ENCODE peak calls at places on chromosome 9, in five cellular contexts. One of them, this sample, is unnamed.

GRCh38 chr9:136225748-136226679 is 19.6 kb downstream of the QSOX2 start:
- DNase-seq in uterus: no peak
- DNase-seq in transverse colon: peak; percentile 72
- DNase-seq in psoas muscle: peak; percentile 41
- DNase-seq in hepatocyte: peak; percentile 80
- DNase-seq in this sample: peak; percentile 77

GRCh38 chr9:137175345-137175961 is 3.6 kb upstream of the TMEM210 start:
- DNase-seq in hepatocyte: no peak
- DNase-seq in transverse colon: no peak
- DNase-seq in psoas muscle: no peak
- DNase-seq in uterus: no peak
- DNase-seq in this sample: no peak

GRCh38 chr9:121684381-121685145 is 33.1 kb downstream of the DAB2IP start:
- DNase-seq in hepatocyte: peak; percentile 54
- DNase-seq in psoas muscle: peak; percentile 47
- DNase-seq in uterus: peak; percentile 50
- DNase-seq in transverse colon: peak; percentile 62
- DNase-seq in this sample: peak; percentile 65

GRCh38 chr9:114662081-114662989 is 4.7 kb upstream of the TEX53 start:
- DNase-seq in transverse colon: peak; percentile 54
- DNase-seq in hepatocyte: peak; percentile 68
- DNase-seq in uterus: no peak
- DNase-seq in psoas muscle: no peak
- DNase-seq in this sample: peak; percentile 62

GRCh38 chr9:110040788-110041187 is 167.2 kb downstream of the C9orf152 start:
- DNase-seq in uterus: no peak
- DNase-seq in transverse colon: no peak
- DNase-seq in hepatocyte: peak; percentile 35
- DNase-seq in psoas muscle: no peak
- DNase-seq in this sample: no peak

GRCh38 chr9:122042056-122042455 is 51.1 kb downstream of the TTLL11 start:
- DNase-seq in hepatocyte: no peak
- DNase-seq in psoas muscle: no peak
- DNase-seq in transverse colon: no peak
- DNase-seq in uterus: no peak
- DNase-seq in this sample: no peak

GRCh38 chr9:74609671-74610416 is 112.7 kb downstream of the RORB start:
- DNase-seq in transverse colon: no peak
- DNase-seq in hepatocyte: no peak
- DNase-seq in uterus: no peak
- DNase-seq in psoas muscle: no peak
- DNase-seq in this sample: no peak

GRCh38 chr9:120612218-120612617 is 32.3 kb upstream of the CDK5RAP2 start:
- DNase-seq in uterus: no peak
- DNase-seq in psoas muscle: no peak
- DNase-seq in transverse colon: no peak
- DNase-seq in hepatocyte: no peak
- DNase-seq in this sample: no peak

GRCh38 chr9:105117111-105117682 is 127.3 kb upstream of the SLC44A1 start:
- DNase-seq in uterus: no peak
- DNase-seq in hepatocyte: no peak
- DNase-seq in transverse colon: no peak
- DNase-seq in psoas muscle: no peak
- DNase-seq in this sample: no peak

GRCh38 chr9:136019681-136020060 is 58.5 kb upstream of the UBAC1 start:
- DNase-seq in transverse colon: no peak
- DNase-seq in psoas muscle: peak; percentile 12
- DNase-seq in hepatocyte: no peak
- DNase-seq in uterus: peak; percentile 10
- DNase-seq in this sample: no peak

DNA sequence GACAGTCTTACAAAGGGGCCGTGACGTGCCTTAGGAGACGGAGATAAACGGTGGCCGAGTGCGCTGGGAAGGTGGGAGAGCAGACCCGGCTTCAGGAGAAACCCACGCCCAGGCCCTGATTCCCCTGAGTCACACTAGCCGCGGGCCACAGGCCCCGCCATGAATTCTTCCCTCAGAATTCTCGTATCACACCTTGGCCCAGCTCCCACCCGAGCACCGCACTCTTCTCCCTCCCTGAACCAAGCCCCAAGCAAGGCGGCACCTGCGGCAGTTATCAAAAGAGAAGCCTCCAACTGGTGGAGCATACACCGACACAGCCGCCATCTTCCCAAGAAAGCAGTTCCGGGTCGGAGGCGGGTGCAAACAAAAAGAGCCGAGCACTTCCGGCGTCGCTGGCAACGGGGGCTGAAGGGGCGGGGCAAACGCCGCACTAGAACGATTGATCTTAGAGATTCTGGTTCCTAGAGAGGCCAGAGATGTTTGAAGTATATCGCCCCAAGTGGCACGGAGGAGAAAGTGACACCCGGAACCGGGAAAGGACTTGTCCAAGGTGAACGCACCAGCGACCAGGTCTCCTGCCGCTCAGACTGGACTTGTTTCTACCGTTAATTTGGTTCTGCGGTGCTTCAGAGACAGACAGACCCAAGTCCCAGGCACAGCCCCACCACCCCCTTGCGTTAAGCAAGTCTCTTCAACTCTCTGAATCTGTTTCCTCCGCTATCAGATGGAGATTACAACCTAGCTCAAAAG is at the start of gene PSMB7:
- DNase-seq in psoas muscle: peak; percentile 96
- DNase-seq in transverse colon: peak; percentile 98
- DNase-seq in hepatocyte: peak; percentile 98
- DNase-seq in uterus: peak; percentile 96
- DNase-seq in this sample: peak; percentile 97
- H3K27ac ChIP-seq in psoas muscle: peak within 1 kb of the TSS; percentile 80
- H3K27ac ChIP-seq in transverse colon: peak within 1 kb of the TSS; percentile 67
- H3K27ac ChIP-seq in hepatocyte: peak within 1 kb of the TSS; percentile 61
- H3K27ac ChIP-seq in uterus: peak within 1 kb of the TSS; percentile 60
- H3K27ac ChIP-seq in this sample: peak within 1 kb of the TSS; percentile 52

DNA sequence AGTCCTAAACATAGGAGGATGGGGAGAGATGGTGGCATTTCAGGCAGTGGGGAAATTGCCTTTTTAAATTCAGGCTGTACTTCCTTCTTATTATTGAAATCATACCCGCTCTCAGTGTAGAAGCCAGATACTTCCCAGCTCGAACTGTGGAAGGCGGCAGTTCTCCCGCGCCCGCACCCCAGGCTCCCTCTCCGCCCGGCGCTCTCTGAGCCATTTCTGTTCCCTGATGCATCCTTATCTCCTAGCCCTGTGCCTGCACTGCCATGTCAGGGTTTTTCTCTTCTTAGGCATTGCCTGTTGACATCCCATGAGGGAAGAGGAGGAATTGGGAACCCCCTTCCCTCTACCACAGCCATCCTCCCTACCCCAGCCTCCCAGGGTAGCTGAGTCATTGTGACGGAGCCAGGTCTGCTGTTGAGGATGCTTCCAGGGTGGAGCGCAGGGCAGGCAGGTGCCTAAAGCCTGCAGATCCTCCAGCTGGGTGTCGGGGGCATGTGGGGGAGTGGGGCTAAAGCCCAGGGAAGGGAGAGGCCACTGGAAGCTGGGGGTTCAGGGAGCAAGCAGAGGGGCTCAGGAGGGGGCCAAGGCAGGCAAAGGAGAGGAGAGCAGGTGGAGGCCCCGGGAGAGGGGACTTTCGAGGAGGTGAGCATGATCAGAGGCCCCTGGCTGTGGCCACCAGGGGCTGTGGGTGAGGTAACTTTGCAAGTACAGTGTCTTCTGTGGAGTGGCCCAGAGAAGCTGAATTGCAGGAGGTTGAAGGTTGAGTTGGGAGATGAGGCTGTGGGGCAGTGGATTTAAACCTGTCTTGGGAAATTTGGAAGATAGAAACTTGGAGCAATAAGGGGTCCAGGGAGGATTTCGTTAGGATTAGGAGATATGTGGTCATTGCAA is 16.2 kb downstream of the LAMC3 start:
- DNase-seq in uterus: no peak
- DNase-seq in hepatocyte: no peak
- DNase-seq in transverse colon: no peak
- DNase-seq in psoas muscle: no peak
- DNase-seq in this sample: no peak
- TF ChIP-seq CTCF in uterus: no peak
- TF ChIP-seq CTCF in hepatocyte: no peak
- TF ChIP-seq CTCF in transverse colon: no peak
- TF ChIP-seq CTCF in psoas muscle: no peak
- TF ChIP-seq CTCF in this sample: no peak

DNA sequence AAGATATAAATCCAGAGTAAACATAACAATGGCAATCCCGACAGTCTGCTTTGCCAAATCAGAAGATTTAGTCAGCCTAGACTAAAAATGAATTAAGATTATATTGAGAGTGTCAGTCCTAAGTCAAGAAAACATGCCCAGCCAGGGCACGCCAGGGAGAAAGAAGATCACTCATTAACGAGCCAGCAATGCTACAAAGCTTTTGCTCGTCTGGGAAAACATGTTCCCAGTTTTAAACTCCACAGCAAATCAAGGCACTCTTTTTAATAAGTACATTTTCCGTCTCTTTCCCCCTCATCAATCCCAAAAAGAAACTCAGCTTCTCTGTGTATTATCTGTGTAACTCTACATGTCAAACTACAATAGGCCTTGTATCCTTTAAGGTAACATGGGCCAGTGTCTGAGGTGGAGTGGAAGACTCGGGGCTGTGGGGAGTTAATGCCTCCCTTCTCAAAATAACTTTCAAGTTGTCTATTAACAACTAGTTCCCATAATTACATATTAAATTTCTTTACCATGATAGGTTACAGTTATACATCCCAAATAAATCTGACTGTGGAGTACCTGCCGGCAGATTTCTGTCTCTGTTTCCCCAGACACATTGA is 40.9 kb downstream of the NFIB start:
- DNase-seq in transverse colon: no peak
- DNase-seq in psoas muscle: no peak
- DNase-seq in uterus: no peak
- DNase-seq in hepatocyte: no peak
- DNase-seq in this sample: no peak
- H3K27ac ChIP-seq in transverse colon: peak overlapping the region; percentile 61
- H3K27ac ChIP-seq in psoas muscle: peak overlapping the region; percentile 82
- H3K27ac ChIP-seq in uterus: peak overlapping the region; percentile 65
- H3K27ac ChIP-seq in hepatocyte: peak overlapping the region; percentile 21
- H3K27ac ChIP-seq in this sample: peak overlapping the region; percentile 50

GRCh38 chr9:113578279-113578865 is 114.8 kb downstream of the RGS3 start:
- DNase-seq in psoas muscle: no peak
- DNase-seq in transverse colon: no peak
- DNase-seq in hepatocyte: no peak
- DNase-seq in uterus: no peak
- DNase-seq in this sample: no peak
- TF ChIP-seq CTCF in psoas muscle: no peak
- TF ChIP-seq CTCF in transverse colon: no peak
- TF ChIP-seq CTCF in hepatocyte: no peak
- TF ChIP-seq CTCF in uterus: no peak
- TF ChIP-seq CTCF in this sample: no peak

GRCh38 chr9:133333566-133333965 is 2.4 kb downstream of the SURF6 start:
- DNase-seq in transverse colon: no peak
- DNase-seq in hepatocyte: no peak
- DNase-seq in psoas muscle: no peak
- DNase-seq in uterus: peak; percentile 11
- DNase-seq in this sample: no peak
- H3K27ac ChIP-seq in transverse colon: peak overlapping the region; percentile 91
- H3K27ac ChIP-seq in hepatocyte: peak overlapping the region; percentile 77
- H3K27ac ChIP-seq in psoas muscle: no peak overlapping the region
- H3K27ac ChIP-seq in uterus: no peak overlapping the region
- H3K27ac ChIP-seq in this sample: no peak overlapping the region

This sample was measured in body of pancreas.